ENCODE peak calls at places on chromosome 9, in seven cellular contexts. N, Y, J, H, K, I and P are unnamed samples.

GRCh38 chr9:16058131-16058549 is 505.3 kb downstream of the CCDC171 start:
- DNase-seq in N (no peak), Y (no peak), J (no peak), H (no peak), K (no peak), I (no peak), P (no peak)

GRCh38 chr9:137756045-137756744 is 121.4 kb upstream of the CACNA1B start:
- DNase-seq in N (no peak), Y (no peak), J (no peak), H (no peak), K (no peak), I (no peak), P (no peak)

GRCh38 chr9:135122316-135122715 is 34.8 kb downstream of the OLFM1 start:
- DNase-seq in N (no peak), Y (no peak), J (no peak), H (no peak), K (no peak), I (no peak), P (no peak)

GRCh38 chr9:71748280-71748743 is 20.0 kb downstream of the CEMIP2 start:
- DNase-seq in N (no peak), Y (no peak), J (no peak), H (no peak), K (no peak), I (no peak), P (no peak)

GRCh38 chr9:8660383-8660782 is 860.8 kb upstream of the DMAC1 start:
- DNase-seq in N (no peak), Y (no peak), J (no peak), H (no peak), K (peak), I (no peak), P (no peak)

GRCh38 chr9:87596862-87597261 is 99.2 kb downstream of the DAPK1 start:
- DNase-seq in N (no peak), Y (no peak), J (no peak), H (no peak), K (no peak), I (no peak), P (no peak)

GRCh38 chr9:87122947-87123685 is 175.8 kb upstream of the GAS1 start:
- DNase-seq in N (no peak), Y (no peak), J (no peak), H (no peak), K (no peak), I (no peak), P (no peak)

GRCh38 chr9:29437515-29437914 is 1864.2 kb upstream of the C9orf72 start:
- DNase-seq in N (no peak), Y (no peak), J (no peak), H (no peak), K (no peak), I (no peak), P (no peak)

GRCh38 chr9:2257530-2257929 is 242.4 kb downstream of the SMARCA2 start:
- DNase-seq in N (no peak), Y (no peak), J (no peak), H (no peak), K (no peak), I (no peak), P (no peak)

GRCh38 chr9:9913276-9913832 is 699.4 kb downstream of the PTPRD start:
- DNase-seq in N (no peak), Y (no peak), J (no peak), H (no peak), K (no peak), I (no peak), P (no peak)

GRCh38 chr9:125747765-125748510 is 765 bp downstream of the PBX3 start:
- DNase-seq in N (no peak), Y (no peak), J (peak), H (peak), K (peak), I (peak), P (peak)

GRCh38 chr9:33676746-33677505 is 118.4 kb upstream of the PRSS3 start:
- DNase-seq in N (peak), Y (peak), J (peak), H (no peak), K (no peak), I (peak), P (peak)

GRCh38 chr9:133738039-133738805 is at the start of gene SARDH:
- DNase-seq in N (peak), Y (peak), J (peak), H (peak), K (no peak), I (no peak), P (peak)

GRCh38 chr9:69535911-69536310 is 136.3 kb downstream of the APBA1 start:
- DNase-seq in N (no peak), Y (no peak), J (no peak), H (no peak), K (no peak), I (no peak), P (no peak)

GRCh38 chr9:133969681-133970580 is 22.2 kb downstream of the VAV2 start:
- DNase-seq in N (no peak), Y (no peak), J (no peak), H (no peak), K (no peak), I (no peak), P (no peak)

GRCh38 chr9:116494815-116495634 is 192.1 kb upstream of the TRIM32 start:
- DNase-seq in N (peak), Y (no peak), J (peak), H (peak), K (no peak), I (no peak), P (peak)

GRCh38 chr9:124810513-124811355 is 33.8 kb downstream of the OLFML2A start:
- DNase-seq in N (no peak), Y (no peak), J (no peak), H (peak), K (no peak), I (no peak), P (no peak)

GRCh38 chr9:71465392-71465791 is 302.9 kb downstream of the CEMIP2 start:
- DNase-seq in N (no peak), Y (no peak), J (no peak), H (no peak), K (no peak), I (no peak), P (no peak)

GRCh38 chr9:129108805-129109370 is 1.7 kb downstream of the CRAT start:
- DNase-seq in N (no peak), Y (no peak), J (no peak), H (peak), K (no peak), I (no peak), P (no peak)